ENCODE peak calls at places on chromosome 21, in ten cellular contexts. W is stimulated activated CD4-positive, alpha-beta T cell treated with anti-CD3 and anti-CD28 coated beads, Interleukin-4, amount 100 ng/mL, for 4 hours; O is GM20000; R is WTC11; V is ACHN; Z is Calu3; Q is T follicular helper cell; N is kidney; B is activated naive CD4-positive, alpha-beta T cell; X is AG08395. C is an unnamed sample.

GRCh38 chr21:36697473-36698159 is 1.3 kb upstream of the SIM2 start:
- DNase-seq in B (no peak), N (no peak), Z (no peak), R (peak; percentile 67), X (no peak), Q (no peak), V (no peak), W (no peak), O (peak; percentile 35), C (no peak)

GRCh38 chr21:38661296-38662223 is 144.2 kb upstream of the ETS2 start:
- DNase-seq in B (no peak), R (peak; percentile 46), N (peak; percentile 88), Z (peak; percentile 18), O (peak; percentile 30), V (no peak), Q (no peak), W (no peak), X (peak; percentile 70), C (no peak)

GRCh38 chr21:42199488-42200463 is 19.2 kb upstream of the ABCG1 start:
- DNase-seq in N (no peak), V (no peak), X (peak; percentile 63), W (no peak), O (no peak), R (no peak), Q (no peak), B (no peak), Z (no peak), C (no peak)

GRCh38 chr21:31176725-31177124 is 138.4 kb upstream of the KRTAP19-8 start:
- DNase-seq in Q (no peak), B (no peak), R (no peak), V (no peak), X (no peak), N (no peak), O (no peak), W (no peak), Z (no peak), C (no peak)

GRCh38 chr21:41418956-41419680 is 6.9 kb upstream of the MX1 start:
- DNase-seq in R (no peak), V (no peak), W (no peak), Q (no peak), B (no peak), Z (no peak), N (no peak), O (no peak), X (no peak), C (no peak)

GRCh38 chr21:29149771-29150425 is 19.5 kb downstream of the MAP3K7CL start:
- DNase-seq in V (no peak), X (no peak), N (no peak), Q (no peak), Z (no peak), O (no peak), W (no peak), B (no peak), R (no peak), C (no peak)

GRCh38 chr21:36135391-36136094 is 664 bp downstream of the CBR3 start:
- DNase-seq in R (peak; percentile 52), B (no peak), Z (peak; percentile 55), O (peak; percentile 80), N (peak; percentile 87), X (peak; percentile 87), Q (peak; percentile 20), V (peak; percentile 73), W (peak; percentile 46), C (peak; percentile 77)

GRCh38 chr21:27423073-27423472 is 456.2 kb upstream of the ADAMTS5 start:
- DNase-seq in O (no peak), B (no peak), X (peak; percentile 86), V (no peak), Z (no peak), Q (no peak), R (no peak), N (peak; percentile 88), W (no peak), C (peak; percentile 70)

GRCh38 chr21:26437326-26438009 is 135.6 kb downstream of the CYYR1 start:
- DNase-seq in N (no peak), W (no peak), R (no peak), O (no peak), Z (no peak), V (no peak), B (no peak), X (peak; percentile 35), Q (no peak), C (no peak)

GRCh38 chr21:39348355-39349210 is at the start of gene HMGN1:
- DNase-seq in R (peak; percentile 88), Z (peak; percentile 83), X (peak; percentile 75), B (peak; percentile 96), N (peak; percentile 97), W (peak; percentile 93), V (peak; percentile 66), Q (peak; percentile 84), O (peak; percentile 82), C (peak; percentile 93)

GRCh38 chr21:42574234-42575027 is 60.8 kb downstream of the SLC37A1 start:
- DNase-seq in R (peak; percentile 14), V (no peak), W (no peak), O (no peak), X (peak; percentile 31), B (no peak), N (peak; percentile 55), Q (no peak), Z (peak; percentile 5), C (no peak)

GRCh38 chr21:37367301-37367757 is 756 bp downstream of the DYRK1A start:
- DNase-seq in X (peak; percentile 27), Z (no peak), B (no peak), N (peak; percentile 82), Q (no peak), R (no peak), W (no peak), V (peak; percentile 21), O (peak; percentile 30), C (no peak)

GRCh38 chr21:29267666-29268065 is 31.1 kb upstream of the BACH1 start:
- DNase-seq in N (no peak), V (no peak), W (no peak), O (no peak), Z (no peak), R (no peak), B (no peak), Q (no peak), X (no peak), C (no peak)

GRCh38 chr21:20272791-20273362 is 725.3 kb upstream of the NCAM2 start:
- DNase-seq in R (peak; percentile 12), B (no peak), W (no peak), O (no peak), Z (no peak), V (no peak), N (no peak), Q (no peak), X (no peak), C (no peak)

GRCh38 chr21:21045538-21045937 is 47.3 kb downstream of the NCAM2 start:
- DNase-seq in Q (no peak), B (no peak), X (no peak), N (no peak), W (no peak), V (no peak), R (no peak), Z (no peak), O (no peak), C (no peak)

GRCh38 chr21:41921089-41921819 is 32.6 kb downstream of the C2CD2 start:
- DNase-seq in O (peak; percentile 57), N (no peak), W (no peak), X (no peak), Q (no peak), V (no peak), R (no peak), B (no peak), Z (no peak), C (peak; percentile 36)

GRCh38 chr21:45994086-45994661 is 12.6 kb downstream of the COL6A1 start:
- DNase-seq in X (no peak), B (no peak), N (peak; percentile 52), V (no peak), Z (no peak), Q (no peak), O (no peak), W (no peak), R (no peak), C (peak; percentile 68)

GRCh38 chr21:32278068-32278467 is 781 bp downstream of the MIS18A start:
- DNase-seq in O (no peak), R (no peak), V (peak; percentile 17), Q (no peak), Z (no peak), X (no peak), B (no peak), W (no peak), N (no peak), C (no peak)

GRCh38 chr21:27653481-27653880 is 686.6 kb upstream of the ADAMTS5 start:
- DNase-seq in Z (no peak), V (no peak), B (no peak), Q (no peak), X (no peak), N (no peak), W (no peak), R (no peak), O (no peak), C (no peak)

GRCh38 chr21:21188513-21189188 is 190.4 kb downstream of the NCAM2 start:
- DNase-seq in X (no peak), B (no peak), Q (no peak), V (no peak), O (no peak), Z (no peak), W (no peak), N (no peak), R (no peak), C (no peak)

GRCh38 chr21:44533121-44533890 is 6.7 kb downstream of the KRTAP10-1 start:
- DNase-seq in Z (no peak), N (peak; percentile 69), Q (no peak), V (no peak), B (no peak), R (no peak), O (no peak), X (no peak), W (no peak), C (peak; percentile 46)

GRCh38 chr21:44295163-44295601 is 4.7 kb upstream of the PFKL start:
- DNase-seq in B (no peak), N (no peak), R (no peak), Q (no peak), O (no peak), X (no peak), Z (no peak), V (no peak), W (no peak), C (no peak)

GRCh38 chr21:32335601-32336575 is 37.2 kb downstream of the MRAP start:
- DNase-seq in O (no peak), B (no peak), R (no peak), Q (no peak), X (peak; percentile 62), V (no peak), W (no peak), Z (no peak), N (no peak), C (peak; percentile 73)

GRCh38 chr21:25331286-25331685 is 276.0 kb downstream of the MRPL39 start:
- DNase-seq in Q (no peak), R (no peak), N (no peak), O (no peak), B (no peak), Z (no peak), V (no peak), W (no peak), X (no peak), C (no peak)

C was measured in sciatic nerve.